ENCODE peak calls at places on chromosomes 12 and 14, in four cellular contexts. J is ovary, M is A549, F is tibial nerve. C is an unnamed sample.

GRCh38 chr12:117518594-117519270 is 157.3 kb upstream of the NOS1 start:
- DNase-seq in J (no peak), M (peak), F (no peak), C (no peak)

GRCh38 chr12:34345801-34346200 is 323.5 kb downstream of the ALG10 start:
- DNase-seq in J (no peak), M (no peak), F (no peak), C (no peak)

GRCh38 chr14:53019391-53019790 is 68.5 kb upstream of the FERMT2 start:
- DNase-seq in J (no peak), M (no peak), F (no peak), C (no peak)

GRCh38 chr12:104680070-104680469 is 223.3 kb downstream of the CHST11 start:
- DNase-seq in J (no peak), M (peak), F (no peak), C (no peak)

GRCh38 chr12:113863455-113863845 is 102.7 kb downstream of the RBM19 start:
- DNase-seq in J (no peak), M (peak), F (no peak), C (no peak)

GRCh38 chr12:49088190-49088931 is 6.2 kb downstream of the DHH start:
- DNase-seq in J (peak), M (peak), F (no peak), C (peak)

GRCh38 chr12:49346659-49347306 is at the start of gene DNAJC22:
- DNase-seq in J (no peak), M (peak), F (no peak), C (peak)

GRCh38 chr12:42967850-42968249 is 378.3 kb upstream of the PRICKLE1 start:
- DNase-seq in J (no peak), M (no peak), F (no peak), C (no peak)

GRCh38 chr12:107242189-107242588 is 148.8 kb upstream of the CRY1 start:
- DNase-seq in J (no peak), M (no peak), F (no peak), C (no peak)

GRCh38 chr12:81209001-81209400 is 131.1 kb downstream of the ACSS3 start:
- DNase-seq in J (no peak), M (no peak), F (no peak), C (no peak)

GRCh38 chr14:69945905-69946304 is 66.7 kb downstream of the SMOC1 start:
- DNase-seq in J (no peak), M (no peak), F (no peak), C (no peak)

GRCh38 chr12:109533487-109533740 is 39.9 kb downstream of the MMAB start:
- DNase-seq in J (no peak), M (no peak), F (no peak), C (no peak)

GRCh38 chr14:32102968-32103367 is 25.9 kb downstream of the ARHGAP5 start:
- DNase-seq in J (no peak), M (no peak), F (no peak), C (no peak)

GRCh38 chr14:54767450-54767849 is 135.2 kb downstream of the GCH1 start:
- DNase-seq in J (no peak), M (no peak), F (no peak), C (peak)

GRCh38 chr12:104177663-104178501 is 37.7 kb upstream of the TXNRD1 start:
- DNase-seq in J (peak), M (peak), F (peak), C (peak)

GRCh38 chr14:75328575-75328974 is 49.9 kb downstream of the FOS start:
- DNase-seq in J (no peak), M (no peak), F (no peak), C (peak)

GRCh38 chr12:109595321-109595902 is 21.8 kb downstream of the MVK start:
- DNase-seq in J (no peak), M (no peak), F (no peak), C (no peak)

GRCh38 chr12:48651681-48652080 is 30.4 kb downstream of the KANSL2 start:
- DNase-seq in J (no peak), M (no peak), F (no peak), C (no peak)

GRCh38 chr14:59333668-59334067 is 131.5 kb downstream of the GPR135 start:
- DNase-seq in J (no peak), M (peak), F (no peak), C (peak)

GRCh38 chr14:50388256-50388931 is 8.3 kb downstream of the CDKL1 start:
- DNase-seq in J (peak), M (no peak), F (no peak), C (no peak)

GRCh38 chr12:70366581-70367267 is 634 bp downstream of the KCNMB4 start:
- DNase-seq in J (peak), M (peak), F (no peak), C (peak)

GRCh38 chr14:67453575-67454300 is 34.8 kb downstream of the TMEM229B start:
- DNase-seq in J (no peak), M (no peak), F (no peak), C (no peak)

GRCh38 chr12:4270670-4271432 is 2.7 kb upstream of the CCND2 start:
- DNase-seq in J (peak), M (no peak), F (peak), C (peak)

GRCh38 chr12:52627395-52628110 is 9.2 kb upstream of the KRT73 start:
- DNase-seq in J (no peak), M (no peak), F (no peak), C (no peak)

GRCh38 chr12:75641031-75641780 is 129.8 kb upstream of the KRR1 start:
- DNase-seq in J (no peak), M (peak), F (no peak), C (no peak)

GRCh38 chr14:93009471-93010117 is 86.6 kb downstream of the CHGA start:
- DNase-seq in J (no peak), M (no peak), F (peak), C (peak)

GRCh38 chr12:113456199-113456598 is 15.5 kb downstream of the LHX5 start:
- DNase-seq in J (no peak), M (no peak), F (no peak), C (no peak)

GRCh38 chr12:58914457-58914856 is 5.8 kb downstream of the LRIG3 start:
- DNase-seq in J (no peak), M (no peak), F (no peak), C (no peak)

GRCh38 chr14:74888164-74889158 is 6.7 kb downstream of the DLST start:
- DNase-seq in J (no peak), M (peak), F (no peak), C (no peak)

GRCh38 chr12:10747730-10748129 is 24.6 kb upstream of the YBX3 start:
- DNase-seq in J (no peak), M (no peak), F (no peak), C (no peak)

GRCh38 chr12:10753066-10753465 is 29.9 kb upstream of the YBX3 start:
- DNase-seq in J (no peak), M (no peak), F (no peak), C (no peak)

GRCh38 chr12:10750385-10750727 is 27.2 kb upstream of the YBX3 start:
- DNase-seq in J (no peak), M (no peak), F (no peak), C (no peak)

DNA sequence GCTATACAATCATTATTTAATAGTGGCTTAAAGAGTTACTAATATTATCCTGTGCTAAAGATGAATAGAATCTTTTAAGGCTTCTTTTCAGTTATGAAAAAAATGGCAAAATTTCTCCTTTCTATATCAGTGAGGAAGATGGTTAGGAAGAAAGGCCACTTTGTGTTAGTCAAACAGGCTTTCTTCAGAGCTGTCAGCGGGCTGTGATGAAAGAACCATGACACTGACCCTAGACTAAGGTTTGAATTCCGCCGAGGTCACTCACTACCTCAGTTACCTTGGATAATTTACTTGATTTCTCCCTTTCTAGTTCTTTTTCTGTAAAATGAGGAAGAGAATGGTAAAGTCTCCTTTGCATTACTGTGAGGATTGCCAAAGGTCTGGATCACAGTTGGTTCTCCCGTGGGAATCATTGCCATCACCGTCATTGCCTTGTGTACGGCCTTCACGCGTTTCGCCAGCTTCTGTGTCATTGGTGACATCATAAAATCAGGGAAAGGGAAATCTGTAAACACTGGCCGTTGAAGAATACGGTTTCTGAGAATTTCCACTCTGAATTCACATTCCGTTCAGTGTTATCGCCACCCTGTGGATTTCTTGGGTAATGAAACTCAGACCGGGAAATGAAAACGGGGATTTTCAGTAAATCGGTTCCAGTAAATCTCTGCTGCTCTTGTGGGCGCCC is 26.7 kb upstream of the YBX3 start:
- DNase-seq in J (peak), M (peak), F (peak), C (peak)
- H3K4me3 ChIP-seq in J (peak), M (peak), F (peak), C (peak)

GRCh38 chr12:93060666-93061413 is 131.7 kb upstream of the EEA1 start:
- DNase-seq in J (peak), M (no peak), F (no peak), C (peak)
- TF ChIP-seq EP300 in J (no peak), M (no peak), F (no peak), C (no peak)

DNA sequence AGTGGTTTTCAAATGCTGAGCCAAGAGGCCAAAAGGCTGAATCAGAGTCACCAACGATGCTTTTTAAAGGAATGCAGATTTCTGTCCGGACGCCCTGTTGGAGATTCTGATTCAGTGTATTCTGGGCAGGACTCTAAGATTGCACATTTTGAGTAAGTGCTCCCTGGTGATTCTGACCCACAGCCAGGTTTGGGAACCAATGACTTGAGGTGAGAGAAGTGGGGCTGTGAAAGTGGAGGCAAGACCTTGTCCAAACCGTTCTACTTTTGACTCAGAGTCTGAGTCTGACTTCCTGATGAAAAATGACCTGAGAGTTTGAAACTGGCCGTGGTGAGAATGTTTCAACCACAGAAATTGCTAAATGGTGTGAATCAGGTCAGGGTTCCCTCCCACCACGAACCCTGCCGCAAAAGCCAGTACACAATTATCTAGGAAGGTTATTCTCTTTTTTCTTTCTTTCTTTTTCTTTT is 90.2 kb downstream of the NTN4 start:
- DNase-seq in J (no peak), M (peak), F (no peak), C (no peak)
- H3K4me3 ChIP-seq in J (no peak), M (no peak), F (no peak), C (no peak)

GRCh38 chr12:122528992-122529391 is 1.9 kb downstream of the KNTC1 start:
- DNase-seq in J (no peak), M (no peak), F (no peak), C (no peak)

GRCh38 chr12:122523846-122524718 is 2.7 kb downstream of the RSRC2 start:
- DNase-seq in J (no peak), M (no peak), F (no peak), C (no peak)

GRCh38 chr12:122527478-122527944 is 462 bp downstream of the KNTC1 start:
- DNase-seq in J (no peak), M (peak), F (no peak), C (no peak)

GRCh38 chr12:122528582-122528981 is 1.5 kb downstream of the KNTC1 start:
- DNase-seq in J (no peak), M (no peak), F (no peak), C (no peak)

GRCh38 chr12:122526683-122527477 is at the start of the genes KNTC1 and RSRC2:
- DNase-seq in J (peak), M (peak), F (peak), C (peak)
- TF ChIP-seq EP300 in J (no peak), M (no peak), F (peak), C (no peak)

GRCh38 chr14:100677152-100677924 is 49.4 kb upstream of the DLK1 start:
- DNase-seq in J (peak), M (no peak), F (no peak), C (peak)
- H3K4me3 ChIP-seq in J (no peak), M (no peak), F (no peak), C (no peak)

GRCh38 chr14:97354119-97354722 is 557.0 kb downstream of the VRK1 start:
- DNase-seq in J (no peak), M (no peak), F (no peak), C (no peak)
- TF ChIP-seq EP300 in J (no peak), M (no peak), F (no peak), C (no peak)

DNA sequence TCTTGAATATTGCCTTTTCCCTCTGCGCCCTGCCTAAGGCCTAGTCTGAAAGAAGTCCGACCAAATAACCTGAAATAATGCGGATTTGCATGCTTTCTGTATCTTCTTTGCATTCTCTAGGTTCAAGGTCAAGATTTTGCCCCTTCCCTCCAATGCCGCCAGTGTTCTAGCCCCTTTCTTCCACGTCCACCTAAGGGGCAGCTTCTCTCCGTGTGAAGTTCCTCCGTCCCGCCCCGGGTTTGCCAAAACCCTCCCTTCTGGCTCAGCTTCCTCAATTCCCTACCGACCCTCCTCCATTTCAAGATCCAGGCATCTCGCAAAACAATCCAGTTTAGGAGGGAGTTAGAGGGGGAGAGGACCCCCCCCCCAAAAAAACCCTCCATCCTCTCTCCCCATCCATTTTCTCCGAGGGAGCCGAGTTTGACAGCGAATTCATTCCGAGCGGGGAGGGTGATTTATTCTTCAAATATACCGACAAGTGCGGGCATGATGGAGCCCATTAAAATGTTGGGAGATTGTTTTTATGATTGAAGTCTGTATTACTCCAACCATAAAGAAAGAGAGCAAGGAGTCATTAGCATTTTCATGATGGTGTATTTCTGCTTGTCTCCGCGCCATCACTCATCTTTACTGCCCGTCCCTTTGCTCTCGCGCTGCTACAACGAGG is 20.9 kb upstream of the ATP5MC2 start:
- DNase-seq in J (no peak), M (no peak), F (no peak), C (no peak)
- H3K4me3 ChIP-seq in J (no peak), M (no peak), F (peak), C (peak)

DNA sequence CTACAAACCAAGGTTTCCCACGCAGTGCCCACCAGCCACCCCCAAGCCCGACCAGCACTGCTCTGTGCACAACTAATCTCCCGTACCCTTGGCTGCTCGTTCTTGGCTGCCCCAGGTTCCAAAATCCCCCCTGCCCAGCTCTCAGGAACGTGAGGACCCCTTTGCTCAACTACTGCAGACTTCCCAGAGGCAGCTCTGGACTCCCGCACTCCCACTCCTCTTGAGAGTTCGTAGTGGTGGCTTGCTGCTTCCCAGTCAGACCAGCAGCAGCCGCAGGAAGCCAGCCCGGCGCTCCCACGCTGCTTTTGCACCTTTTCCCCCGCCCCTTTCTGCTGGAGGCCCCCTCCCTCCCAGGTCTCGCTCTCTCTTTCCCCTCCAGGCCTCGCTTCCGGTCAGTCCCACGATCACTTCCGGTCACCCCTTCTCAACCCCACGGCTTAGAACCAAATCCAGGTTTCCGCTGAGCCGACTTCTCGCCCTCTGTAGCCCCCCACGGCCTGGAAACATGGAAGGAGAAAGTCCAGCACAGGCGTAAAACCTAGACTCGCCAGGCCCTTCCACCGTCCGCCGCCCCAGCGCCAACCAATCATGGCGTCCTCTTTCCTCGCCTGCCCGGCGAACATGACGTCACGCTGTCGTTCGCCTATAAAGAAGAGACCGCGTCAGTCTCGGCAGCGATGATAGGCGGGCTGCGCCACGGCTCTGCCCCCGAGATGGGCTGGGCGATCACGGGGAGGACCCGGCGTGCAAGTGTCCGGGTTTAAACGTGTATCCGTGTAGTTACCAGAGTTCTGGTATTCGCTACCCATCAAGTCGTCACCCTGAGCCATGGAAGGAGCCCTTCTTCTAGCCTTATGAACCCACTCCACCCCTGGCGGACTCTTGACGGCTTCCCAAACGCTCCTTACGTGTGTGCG is at the start of gene TFCP2:
- DNase-seq in J (peak), M (peak), F (peak), C (peak)
- TF ChIP-seq EP300 in J (no peak), M (no peak), F (peak), C (no peak)

DNA sequence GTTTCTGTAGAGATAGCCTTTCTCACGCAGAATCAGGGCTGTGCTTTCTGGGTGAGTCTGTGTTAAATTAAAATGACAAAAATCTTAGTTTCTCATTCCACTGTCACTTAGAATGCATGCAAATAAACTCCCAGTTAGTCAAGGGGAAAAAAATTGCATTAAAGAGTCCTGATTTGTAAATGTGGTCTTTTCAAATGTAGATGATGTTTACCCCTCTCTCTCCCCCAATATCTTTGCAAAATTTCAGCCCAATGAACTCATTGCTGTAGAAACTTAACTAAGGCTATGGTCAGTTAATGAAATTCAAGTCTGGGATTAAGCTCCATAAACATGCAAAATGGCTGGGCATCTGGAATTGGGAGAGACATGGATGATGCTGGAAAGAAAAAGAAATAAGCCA is 77.9 kb upstream of the MGAT4C start:
- DNase-seq in J (no peak), M (no peak), F (no peak), C (no peak)
- H3K4me3 ChIP-seq in J (no peak), M (no peak), F (no peak), C (no peak)

GRCh38 chr12:57101892-57102695 is 9.1 kb downstream of the STAT6 start:
- DNase-seq in J (no peak), M (peak), F (no peak), C (no peak)
- TF ChIP-seq EP300 in J (no peak), M (no peak), F (no peak), C (no peak)